ENCODE peak calls at places on chromosome 4, in four cellular contexts. One of them, this sample, is unnamed.

GRCh38 chr4:96035727-96036126 is 195.8 kb downstream of the PDHA2 start:
- DNase-seq in GM13976: no peak
- DNase-seq in lower leg skin: no peak
- DNase-seq in HFFc6: no peak
- DNase-seq in this sample: no peak

GRCh38 chr4:127501103-127501502 is 131.7 kb upstream of the INTU start:
- DNase-seq in GM13976: no peak
- DNase-seq in lower leg skin: no peak
- DNase-seq in HFFc6: no peak
- DNase-seq in this sample: no peak

GRCh38 chr4:125750827-125751466 is 436.2 kb downstream of the FAT4 start:
- DNase-seq in GM13976: no peak
- DNase-seq in lower leg skin: no peak
- DNase-seq in HFFc6: peak
- DNase-seq in this sample: no peak

GRCh38 chr4:4585012-4585670 is 43.3 kb upstream of the STX18 start:
- DNase-seq in GM13976: no peak
- DNase-seq in lower leg skin: peak
- DNase-seq in HFFc6: peak
- DNase-seq in this sample: no peak

GRCh38 chr4:176988226-176988625 is 195.5 kb upstream of the VEGFC start:
- DNase-seq in GM13976: no peak
- DNase-seq in lower leg skin: no peak
- DNase-seq in HFFc6: peak
- DNase-seq in this sample: no peak

GRCh38 chr4:76512000-76512399 is 77.0 kb downstream of the SHROOM3 start:
- DNase-seq in GM13976: no peak
- DNase-seq in lower leg skin: no peak
- DNase-seq in HFFc6: no peak
- DNase-seq in this sample: no peak

GRCh38 chr4:40656221-40656863 is 26.7 kb upstream of the RBM47 start:
- DNase-seq in GM13976: no peak
- DNase-seq in lower leg skin: no peak
- DNase-seq in HFFc6: no peak
- DNase-seq in this sample: no peak

GRCh38 chr4:127479031-127479622 is 153.6 kb upstream of the INTU start:
- DNase-seq in GM13976: no peak
- DNase-seq in lower leg skin: no peak
- DNase-seq in HFFc6: peak
- DNase-seq in this sample: no peak

GRCh38 chr4:59869559-59869958 is 1330.6 kb upstream of the ADGRL3 start:
- DNase-seq in GM13976: no peak
- DNase-seq in lower leg skin: no peak
- DNase-seq in HFFc6: no peak
- DNase-seq in this sample: no peak

GRCh38 chr4:138275946-138276621 is 33.9 kb upstream of the SLC7A11 start:
- DNase-seq in GM13976: no peak
- DNase-seq in lower leg skin: no peak
- DNase-seq in HFFc6: peak
- DNase-seq in this sample: no peak

GRCh38 chr4:8414377-8414776 is 26.1 kb downstream of the ACOX3 start:
- DNase-seq in GM13976: no peak
- DNase-seq in lower leg skin: no peak
- DNase-seq in HFFc6: no peak
- DNase-seq in this sample: no peak

GRCh38 chr4:22901631-22902030 is 208.9 kb downstream of the GBA3 start:
- DNase-seq in GM13976: no peak
- DNase-seq in lower leg skin: no peak
- DNase-seq in HFFc6: no peak
- DNase-seq in this sample: no peak

GRCh38 chr4:164937576-164938270 is 39.7 kb downstream of the TRIM61 start:
- DNase-seq in GM13976: no peak
- DNase-seq in lower leg skin: no peak
- DNase-seq in HFFc6: no peak
- DNase-seq in this sample: no peak

GRCh38 chr4:157057187-157057586 is 18.8 kb upstream of the GLRB start:
- DNase-seq in GM13976: no peak
- DNase-seq in lower leg skin: no peak
- DNase-seq in HFFc6: no peak
- DNase-seq in this sample: no peak

GRCh38 chr4:94545296-94545695 is 93.6 kb downstream of the PDLIM5 start:
- DNase-seq in GM13976: no peak
- DNase-seq in lower leg skin: no peak
- DNase-seq in HFFc6: peak
- DNase-seq in this sample: no peak

GRCh38 chr4:169618286-169618685 is 2.1 kb upstream of the CLCN3 start:
- DNase-seq in GM13976: no peak
- DNase-seq in lower leg skin: no peak
- DNase-seq in HFFc6: peak
- DNase-seq in this sample: no peak

GRCh38 chr4:13701937-13702446 is 74.5 kb upstream of the BOD1L1 start:
- DNase-seq in GM13976: no peak
- DNase-seq in lower leg skin: no peak
- DNase-seq in HFFc6: peak
- DNase-seq in this sample: no peak

GRCh38 chr4:184774152-184774551 is 40.3 kb upstream of the CENPU start:
- DNase-seq in GM13976: no peak
- DNase-seq in lower leg skin: no peak
- DNase-seq in HFFc6: no peak
- DNase-seq in this sample: no peak

GRCh38 chr4:168845897-168846296 is 164.2 kb downstream of the CBR4 start:
- DNase-seq in GM13976: no peak
- DNase-seq in lower leg skin: no peak
- DNase-seq in HFFc6: no peak
- DNase-seq in this sample: no peak

GRCh38 chr4:102174800-102175199 is 170.5 kb downstream of the SLC39A8 start:
- DNase-seq in GM13976: no peak
- DNase-seq in lower leg skin: no peak
- DNase-seq in HFFc6: peak
- DNase-seq in this sample: no peak

GRCh38 chr4:24070117-24070516 is 180.3 kb upstream of the PPARGC1A start:
- DNase-seq in GM13976: no peak
- DNase-seq in lower leg skin: no peak
- DNase-seq in HFFc6: peak
- DNase-seq in this sample: no peak

GRCh38 chr4:90211174-90211573 is 84.0 kb downstream of the CCSER1 start:
- DNase-seq in GM13976: no peak
- DNase-seq in lower leg skin: no peak
- DNase-seq in HFFc6: no peak
- DNase-seq in this sample: no peak

GRCh38 chr4:72971572-72971971 is 97.9 kb downstream of the COX18 start:
- DNase-seq in GM13976: no peak
- DNase-seq in lower leg skin: no peak
- DNase-seq in HFFc6: peak
- DNase-seq in this sample: no peak

GRCh38 chr4:113131621-113132020 is 82.2 kb downstream of the ANK2 start:
- DNase-seq in GM13976: no peak
- DNase-seq in lower leg skin: no peak
- DNase-seq in HFFc6: no peak
- DNase-seq in this sample: no peak

GRCh38 chr4:125368684-125369083 is 53.9 kb downstream of the FAT4 start:
- DNase-seq in GM13976: no peak
- DNase-seq in lower leg skin: no peak
- DNase-seq in HFFc6: peak
- DNase-seq in this sample: no peak

GRCh38 chr4:144649646-144650045 is 3.7 kb downstream of the HHIP start:
- DNase-seq in GM13976: no peak
- DNase-seq in lower leg skin: no peak
- DNase-seq in HFFc6: no peak
- DNase-seq in this sample: no peak

GRCh38 chr4:6941796-6942195 is 32.2 kb downstream of the TBC1D14 start:
- DNase-seq in GM13976: no peak
- DNase-seq in lower leg skin: no peak
- DNase-seq in HFFc6: no peak
- DNase-seq in this sample: no peak

GRCh38 chr4:10701702-10702460 is 17.3 kb upstream of the CLNK start:
- DNase-seq in GM13976: no peak
- DNase-seq in lower leg skin: no peak
- DNase-seq in HFFc6: no peak
- DNase-seq in this sample: no peak

GRCh38 chr4:89489338-89489771 is 181.8 kb upstream of the GPRIN3 start:
- DNase-seq in GM13976: no peak
- DNase-seq in lower leg skin: no peak
- DNase-seq in HFFc6: no peak
- DNase-seq in this sample: no peak

GRCh38 chr4:88804234-88804633 is 106.6 kb upstream of the NAP1L5 start:
- DNase-seq in GM13976: no peak
- DNase-seq in lower leg skin: no peak
- DNase-seq in HFFc6: no peak
- DNase-seq in this sample: no peak

GRCh38 chr4:23028875-23029274 is 336.1 kb downstream of the GBA3 start:
- DNase-seq in GM13976: no peak
- DNase-seq in lower leg skin: no peak
- DNase-seq in HFFc6: no peak
- DNase-seq in this sample: no peak

GRCh38 chr4:26850528-26850927 is 10.1 kb upstream of the STIM2 start:
- DNase-seq in GM13976: no peak
- DNase-seq in lower leg skin: no peak
- DNase-seq in HFFc6: no peak
- DNase-seq in this sample: no peak

GRCh38 chr4:186250740-186251124 is 15.3 kb upstream of the F11 start:
- DNase-seq in GM13976: no peak
- DNase-seq in lower leg skin: no peak
- DNase-seq in HFFc6: no peak
- DNase-seq in this sample: no peak

GRCh38 chr4:186244835-186245234 is 17.5 kb downstream of the KLKB1 start:
- DNase-seq in GM13976: no peak
- DNase-seq in lower leg skin: no peak
- DNase-seq in HFFc6: no peak
- DNase-seq in this sample: no peak

GRCh38 chr4:186249785-186250739 is 15.9 kb upstream of the F11 start:
- DNase-seq in GM13976: no peak
- DNase-seq in lower leg skin: no peak
- DNase-seq in HFFc6: no peak
- DNase-seq in this sample: no peak

GRCh38 chr4:186243331-186243730 is 16.0 kb downstream of the KLKB1 start:
- DNase-seq in GM13976: no peak
- DNase-seq in lower leg skin: no peak
- DNase-seq in HFFc6: no peak
- DNase-seq in this sample: no peak

GRCh38 chr4:186248643-186249042 is 17.3 kb upstream of the F11 start:
- DNase-seq in GM13976: no peak
- DNase-seq in lower leg skin: no peak
- DNase-seq in HFFc6: no peak
- DNase-seq in this sample: no peak
- TF ChIP-seq CTCF in GM13976: no peak
- TF ChIP-seq CTCF in lower leg skin: no peak
- TF ChIP-seq CTCF in HFFc6: no peak
- TF ChIP-seq CTCF in this sample: no peak

DNA sequence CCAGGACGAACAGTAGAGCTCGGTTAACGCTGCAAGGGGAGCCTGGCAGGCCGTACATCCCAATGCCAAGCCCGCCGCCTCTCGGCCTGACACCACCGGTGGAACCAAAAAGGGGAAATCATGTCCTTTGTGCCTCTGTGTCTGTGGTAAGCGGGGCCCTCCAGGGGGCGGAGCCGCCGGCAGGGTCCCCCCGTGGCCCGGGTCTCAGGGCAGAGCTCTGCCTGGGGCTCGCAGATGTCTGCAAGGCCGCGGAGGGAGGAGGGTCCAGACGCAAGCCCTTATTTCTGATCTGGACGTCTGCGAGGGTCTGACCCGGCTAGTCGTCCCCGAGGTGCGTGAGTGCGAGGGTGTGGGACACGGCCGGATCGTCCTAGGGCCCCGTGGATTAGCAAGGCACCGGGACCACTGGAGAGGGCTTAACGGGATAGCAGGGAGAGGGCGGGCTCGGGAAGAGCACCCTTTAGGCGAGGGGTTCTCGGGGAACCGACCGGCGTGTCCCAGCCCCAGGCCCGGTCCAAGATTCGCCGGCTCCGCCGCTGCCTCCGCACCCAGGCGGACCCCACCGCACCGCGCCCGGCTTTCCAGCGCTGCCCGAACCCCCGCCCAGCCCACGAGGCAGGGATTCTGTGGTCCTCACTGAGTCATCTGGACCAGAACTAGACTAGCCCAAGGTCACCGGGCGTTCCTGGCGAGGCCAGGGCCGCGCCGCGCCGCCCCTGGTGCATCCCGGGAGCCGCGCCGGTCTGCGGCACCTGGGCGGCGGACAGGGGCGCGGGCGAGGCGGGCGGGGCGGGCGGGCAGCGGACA is 858 bp upstream of the FAM193A start:
- DNase-seq in GM13976: peak
- DNase-seq in lower leg skin: peak
- DNase-seq in HFFc6: no peak
- DNase-seq in this sample: peak
- TF ChIP-seq CTCF in GM13976: peak
- TF ChIP-seq CTCF in lower leg skin: no peak
- TF ChIP-seq CTCF in HFFc6: peak
- TF ChIP-seq CTCF in this sample: peak

DNA sequence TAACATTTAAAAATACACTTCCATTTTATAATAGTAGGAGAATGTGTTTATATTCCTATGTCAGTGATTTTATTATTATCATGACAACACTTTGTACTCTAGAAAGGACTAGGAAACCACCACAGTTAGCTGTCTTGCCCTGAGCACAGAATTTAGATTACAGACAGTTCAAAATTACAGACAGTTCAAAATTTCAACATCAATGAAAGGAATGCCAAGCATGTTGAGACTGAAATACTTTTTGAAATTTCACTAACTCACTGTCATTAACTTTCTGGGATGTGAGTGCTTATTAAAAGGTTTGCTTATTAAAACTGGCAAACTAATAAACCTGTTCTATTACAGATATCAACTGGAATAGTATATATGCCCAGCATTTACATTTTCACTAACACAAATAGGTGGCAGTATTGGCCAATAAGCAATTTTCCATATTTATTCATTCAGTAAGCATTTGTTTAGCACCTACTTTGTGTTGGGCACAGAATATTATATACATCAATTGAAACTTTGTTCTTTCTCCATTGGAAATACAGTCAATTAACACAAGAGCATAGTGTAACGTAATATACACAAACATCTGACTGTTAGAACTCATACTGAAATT is 179.4 kb downstream of the FBXW7 start:
- DNase-seq in GM13976: no peak
- DNase-seq in lower leg skin: no peak
- DNase-seq in HFFc6: peak
- DNase-seq in this sample: no peak
- TF ChIP-seq CTCF in GM13976: peak
- TF ChIP-seq CTCF in lower leg skin: no peak
- TF ChIP-seq CTCF in HFFc6: peak
- TF ChIP-seq CTCF in this sample: no peak

GRCh38 chr4:148235809-148236208 is 206.4 kb downstream of the NR3C2 start:
- DNase-seq in GM13976: no peak
- DNase-seq in lower leg skin: no peak
- DNase-seq in HFFc6: no peak
- DNase-seq in this sample: no peak

GRCh38 chr4:148238086-148238485 is 204.1 kb downstream of the NR3C2 start:
- DNase-seq in GM13976: no peak
- DNase-seq in lower leg skin: no peak
- DNase-seq in HFFc6: no peak
- DNase-seq in this sample: no peak

GRCh38 chr4:148238797-148239196 is 203.4 kb downstream of the NR3C2 start:
- DNase-seq in GM13976: no peak
- DNase-seq in lower leg skin: no peak
- DNase-seq in HFFc6: no peak
- DNase-seq in this sample: no peak

GRCh38 chr4:148240241-148240640 is 202.0 kb downstream of the NR3C2 start:
- DNase-seq in GM13976: no peak
- DNase-seq in lower leg skin: no peak
- DNase-seq in HFFc6: no peak
- DNase-seq in this sample: no peak

GRCh38 chr4:148239406-148239805 is 202.8 kb downstream of the NR3C2 start:
- DNase-seq in GM13976: no peak
- DNase-seq in lower leg skin: no peak
- DNase-seq in HFFc6: no peak
- DNase-seq in this sample: no peak
- TF ChIP-seq CTCF in GM13976: no peak
- TF ChIP-seq CTCF in lower leg skin: no peak
- TF ChIP-seq CTCF in HFFc6: no peak
- TF ChIP-seq CTCF in this sample: no peak